ENCODE peak calls at places on chromosomes 4 and X, in six cellular contexts. S is choroid plexus epithelial cell, B is cardiac fibroblast, I is pancreas, V is heart left ventricle, C is AG04449. M is an unnamed sample.

GRCh38 chr4:3372933-3373465 is 68.8 kb upstream of the HGFAC start:
- DNase-seq in C (no peak), I (no peak), V (peak), S (no peak), B (no peak), M (peak)

GRCh38 chr4:40205259-40206198 is 8.7 kb downstream of the RHOH start:
- DNase-seq in V (no peak), C (no peak), I (no peak), S (no peak), B (no peak), M (no peak)

GRCh38 chr4:101238706-101239105 is 108.6 kb downstream of the PPP3CA start:
- DNase-seq in B (peak), I (no peak), S (peak), V (no peak), C (no peak), M (no peak)

GRCh38 chr4:182280439-182281111 is 37.4 kb downstream of the TENM3 start:
- DNase-seq in I (no peak), C (no peak), V (no peak), B (peak), S (peak), M (peak)

GRCh38 chr4:127055349-127055748 is 577.4 kb upstream of the INTU start:
- DNase-seq in V (no peak), C (no peak), I (no peak), B (no peak), S (peak), M (no peak)

GRCh38 chr4:128452415-128452814 is 164.8 kb upstream of the PGRMC2 start:
- DNase-seq in V (no peak), C (no peak), S (peak), B (no peak), I (no peak), M (no peak)

GRCh38 chrX:9573282-9574106 is 108.6 kb downstream of the TBL1X start:
- DNase-seq in S (no peak), I (no peak), B (no peak), V (no peak), C (no peak), M (no peak)

GRCh38 chrX:87516716-87517115 is 886 bp upstream of the KLHL4 start:
- DNase-seq in V (no peak), B (peak), C (no peak), S (peak), I (no peak), M (no peak)

GRCh38 chr4:187480146-187481145 is 515.1 kb upstream of the ZFP42 start:
- DNase-seq in S (peak), C (peak), B (peak), I (no peak), V (no peak), M (no peak)

GRCh38 chr4:123676550-123677229 is 280.1 kb downstream of the SPRY1 start:
- DNase-seq in S (no peak), V (no peak), I (no peak), B (no peak), C (no peak), M (no peak)

GRCh38 chr4:6452116-6452896 is 20.1 kb downstream of the PPP2R2C start:
- DNase-seq in C (no peak), I (no peak), B (no peak), V (no peak), S (no peak), M (no peak)

GRCh38 chr4:90240333-90240732 is 113.1 kb downstream of the CCSER1 start:
- DNase-seq in B (no peak), I (no peak), S (no peak), V (no peak), C (no peak), M (no peak)

GRCh38 chr4:832536-832935 is 6.6 kb upstream of the CPLX1 start:
- DNase-seq in V (peak), I (peak), B (no peak), S (no peak), C (no peak), M (no peak)

GRCh38 chr4:77625485-77625884 is 19.9 kb downstream of the CXCL13 start:
- DNase-seq in I (no peak), B (no peak), V (no peak), S (no peak), C (no peak), M (no peak)

GRCh38 chr4:142016031-142016430 is 379.6 kb downstream of the IL15 start:
- DNase-seq in S (no peak), C (no peak), I (no peak), V (no peak), B (no peak), M (no peak)

GRCh38 chr4:56048621-56049427 is 100.1 kb downstream of the CEP135 start:
- DNase-seq in S (peak), C (no peak), I (peak), B (peak), V (peak), M (no peak)

GRCh38 chrX:1246816-1247215 is 21.8 kb upstream of the CSF2RA start:
- DNase-seq in B (peak), I (peak), S (peak), V (peak), C (no peak), M (peak)

GRCh38 chrX:115023139-115023538 is 5.7 kb upstream of the IL13RA2 start:
- DNase-seq in C (peak), V (no peak), I (no peak), S (peak), B (peak), M (no peak)

GRCh38 chrX:18871161-18871880 is 112.6 kb downstream of the PHKA2 start:
- DNase-seq in S (peak), C (no peak), I (no peak), V (no peak), B (peak), M (peak)

GRCh38 chr4:5203309-5203708 is 152.0 kb downstream of the STK32B start:
- DNase-seq in S (no peak), B (no peak), V (no peak), I (no peak), C (no peak), M (no peak)

GRCh38 chr4:140094701-140095420 is 59.1 kb downstream of the MAML3 start:
- DNase-seq in S (no peak), I (peak), C (no peak), V (peak), B (no peak), M (peak)

GRCh38 chrX:56729152-56729557 is at the start of gene NBDY:
- DNase-seq in I (peak), V (peak), S (peak), B (peak), C (no peak), M (peak)

GRCh38 chr4:84497220-84497834 is 1.8 kb downstream of the NKX6-1 start:
- DNase-seq in B (no peak), C (no peak), S (peak), V (no peak), I (peak), M (no peak)

GRCh38 chr4:52718123-52718522 is 33.1 kb downstream of the ERVMER34-1 start:
- DNase-seq in B (peak), C (no peak), I (no peak), V (no peak), S (peak), M (no peak)

GRCh38 chr4:182564966-182565365 is 321.8 kb downstream of the TENM3 start:
- DNase-seq in V (no peak), B (no peak), I (no peak), C (no peak), S (peak), M (no peak)

GRCh38 chr4:118086334-118086733 is 52.0 kb downstream of the NDST3 start:
- DNase-seq in I (no peak), V (no peak), B (no peak), C (peak), S (peak), M (no peak)

GRCh38 chrX:16113978-16114554 is 9.3 kb upstream of the GRPR start:
- DNase-seq in C (no peak), B (peak), S (peak), V (no peak), I (no peak), M (no peak)

GRCh38 chrX:16114640-16115039 is 8.7 kb upstream of the GRPR start:
- DNase-seq in C (peak), B (peak), V (no peak), I (no peak), S (peak), M (no peak)

DNA sequence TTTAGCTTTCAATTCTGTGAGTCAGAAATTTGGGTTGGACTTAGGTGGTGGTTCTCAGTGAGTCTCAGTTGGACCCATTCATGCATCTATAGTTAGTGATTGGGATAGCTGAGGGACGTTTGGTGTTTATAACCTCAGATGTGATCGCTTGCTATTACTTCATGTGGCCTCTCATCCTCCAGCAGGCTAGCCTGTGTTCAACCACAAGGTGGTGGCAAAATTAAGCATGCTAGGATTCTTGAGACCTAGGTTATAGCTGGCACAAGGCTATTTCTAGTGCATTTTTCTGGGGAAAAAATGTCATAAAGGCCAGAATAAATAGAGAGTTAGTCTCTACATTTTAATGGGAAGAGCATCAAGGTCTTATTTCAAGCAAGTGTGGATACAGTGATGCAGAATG is 10.9 kb upstream of the GRPR start:
- DNase-seq in B (peak), C (no peak), S (peak), I (no peak), V (no peak), M (no peak)
- TF ChIP-seq CTCF in B (no peak), C (peak), S (peak), I (no peak), V (no peak), M (no peak)

GRCh38 chr4:112168719-112169500 is 23.7 kb downstream of the FAM241A start:
- DNase-seq in B (no peak), C (no peak), V (no peak), S (no peak), I (no peak), M (no peak)

GRCh38 chr4:112173593-112174559 is 28.6 kb downstream of the FAM241A start:
- DNase-seq in V (no peak), I (no peak), S (no peak), B (peak), C (no peak), M (no peak)

GRCh38 chr4:112170451-112170993 is 25.3 kb downstream of the FAM241A start:
- DNase-seq in S (peak), I (no peak), V (no peak), B (peak), C (peak), M (no peak)

GRCh38 chr4:112175840-112176239 is 30.6 kb downstream of the FAM241A start:
- DNase-seq in C (no peak), I (no peak), B (no peak), V (no peak), S (no peak), M (no peak)

DNA sequence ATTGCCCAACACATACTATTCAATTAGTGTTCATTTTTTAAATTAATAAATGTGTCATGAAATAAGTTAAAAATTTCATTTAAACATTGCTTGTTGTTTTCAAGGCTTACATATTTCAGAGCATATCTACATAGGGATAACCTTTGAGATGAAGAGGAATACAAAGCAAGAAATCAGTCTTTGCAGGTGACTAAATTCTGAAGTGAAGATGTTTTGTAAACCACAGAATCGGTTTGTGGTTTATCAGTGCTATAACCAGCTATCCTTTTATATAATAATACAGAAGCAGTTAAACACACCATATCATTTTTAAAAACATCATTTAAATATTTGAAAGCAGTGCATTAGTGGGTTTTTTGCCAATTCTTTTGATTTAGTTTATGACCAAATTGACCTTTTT is 26.9 kb downstream of the FAM241A start:
- DNase-seq in S (no peak), C (no peak), B (no peak), V (no peak), I (no peak), M (no peak)
- H3K4me3 ChIP-seq in S (no peak), C (no peak), B (no peak), V (no peak), I (no peak), M (no peak)

DNA sequence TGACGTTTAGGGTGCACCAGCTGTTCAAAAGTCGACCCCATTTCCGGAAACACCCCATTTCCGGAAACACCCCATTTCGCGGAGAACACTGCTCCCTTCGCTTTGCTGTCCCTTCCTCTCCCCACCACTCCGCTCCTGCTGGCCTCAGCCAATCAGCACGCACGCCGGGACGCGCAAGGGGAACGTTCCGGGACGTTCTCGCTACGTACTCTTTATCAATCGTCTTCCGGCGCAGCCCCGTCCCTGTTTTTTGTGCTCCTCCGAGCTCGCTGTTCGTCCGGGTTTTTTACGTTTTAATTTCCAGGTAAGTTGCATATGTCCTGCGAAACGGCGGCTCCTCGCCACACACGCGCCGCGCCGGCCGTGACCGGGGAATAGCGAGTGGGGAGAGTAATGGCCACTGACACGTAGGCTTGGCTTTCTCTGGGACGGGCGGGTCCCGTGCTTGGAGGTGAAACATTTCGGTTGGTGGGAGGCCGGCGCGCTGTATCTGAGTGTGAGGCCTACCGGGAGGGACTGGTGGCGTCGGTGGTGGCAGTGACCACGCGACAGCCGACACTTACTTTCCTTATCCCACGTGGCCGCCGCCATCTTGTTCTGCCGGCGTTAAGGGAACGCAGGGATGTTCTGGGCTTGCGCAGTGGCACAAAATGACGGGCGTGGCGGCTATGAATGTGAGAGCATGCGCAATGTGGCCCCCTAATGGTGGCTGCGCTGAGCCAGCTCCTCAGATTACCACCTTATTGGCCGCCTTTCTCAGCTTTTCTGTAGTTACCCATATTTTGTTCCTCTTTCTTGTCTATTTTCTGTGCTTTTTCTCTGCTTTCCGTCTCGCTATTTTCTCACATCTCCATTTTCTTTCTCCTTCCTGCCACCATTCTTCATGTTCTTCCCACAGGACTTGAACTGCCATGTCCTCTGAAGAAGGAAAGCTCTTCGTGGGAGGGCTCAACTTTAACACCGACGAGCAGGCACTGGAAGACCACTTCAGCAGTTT is at the start of gene RBM3:
- DNase-seq in C (peak), I (peak), S (peak), B (peak), V (peak), M (peak)
- TF ChIP-seq CTCF in C (peak), I (no peak), S (peak), B (peak), V (peak), M (no peak)

DNA sequence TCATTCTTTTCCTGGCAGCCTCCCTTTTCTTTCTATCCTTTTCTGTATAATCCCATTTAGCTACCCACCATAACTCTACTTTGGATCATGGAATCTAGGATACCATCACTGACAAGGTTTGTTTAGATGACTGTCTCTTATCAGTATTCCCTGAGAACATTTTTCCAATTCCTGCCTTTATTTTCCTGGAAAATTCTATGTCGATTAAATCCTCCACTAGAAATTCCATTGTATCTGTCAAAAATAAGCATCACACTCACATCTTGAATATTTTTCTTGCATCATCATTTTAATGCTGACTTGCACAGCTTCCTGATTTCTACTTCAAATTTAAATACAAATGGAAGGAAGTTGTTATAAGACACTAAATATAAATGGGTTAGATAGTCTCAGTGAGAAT is 20.2 kb downstream of the TRIM2 start:
- DNase-seq in S (no peak), V (no peak), I (no peak), B (no peak), C (no peak), M (no peak)
- H3K4me3 ChIP-seq in S (no peak), V (peak), I (no peak), B (no peak), C (no peak), M (no peak)

M was measured in lower leg skin.